ENCODE peak calls at places on chromosome 1, in ten cellular contexts. One of them, this sample, is unnamed.

GRCh38 chr1:56816264-56816663 is 2.9 kb downstream of the FYB2 start:
- DNase-seq in LHCN-M2: peak
- DNase-seq in activated T-helper 1 cell treated with anti-CD3 and anti-CD28 coated beads, Interleukin-12 subunit alpha, Interleukin-12 subunit beta, Interleukin-2, Interleukin-4 antibody, amounts not matched to agents 30 ng/mL and 10 ng/mL and 1 ng/mL, durations not matched to agents 14 hours and 24 hours and 36 hours: no peak
- DNase-seq in iPS-NIHi11: no peak
- DNase-seq in NCI-H2081: no peak
- DNase-seq in fibroblast of pulmonary artery: no peak
- DNase-seq in RWPE1: no peak
- DNase-seq in esophagus squamous epithelium: no peak
- DNase-seq in adrenal gland: no peak
- DNase-seq in NCI-H748 treated with DMSO at 0.1 percent for 48 hours: no peak
- DNase-seq in this sample: no peak

GRCh38 chr1:54464477-54465146 is 58.4 kb upstream of the SSBP3 start:
- DNase-seq in fibroblast of pulmonary artery: no peak
- DNase-seq in adrenal gland: peak
- DNase-seq in NCI-H2081: no peak
- DNase-seq in RWPE1: no peak
- DNase-seq in activated T-helper 1 cell treated with anti-CD3 and anti-CD28 coated beads, Interleukin-12 subunit alpha, Interleukin-12 subunit beta, Interleukin-2, Interleukin-4 antibody, amounts not matched to agents 30 ng/mL and 10 ng/mL and 1 ng/mL, durations not matched to agents 14 hours and 24 hours and 36 hours: no peak
- DNase-seq in esophagus squamous epithelium: no peak
- DNase-seq in LHCN-M2: no peak
- DNase-seq in NCI-H748 treated with DMSO at 0.1 percent for 48 hours: no peak
- DNase-seq in iPS-NIHi11: no peak
- DNase-seq in this sample: no peak

GRCh38 chr1:25063591-25064416 is 133.7 kb upstream of the RUNX3 start:
- DNase-seq in iPS-NIHi11: no peak
- DNase-seq in esophagus squamous epithelium: no peak
- DNase-seq in activated T-helper 1 cell treated with anti-CD3 and anti-CD28 coated beads, Interleukin-12 subunit alpha, Interleukin-12 subunit beta, Interleukin-2, Interleukin-4 antibody, amounts not matched to agents 30 ng/mL and 10 ng/mL and 1 ng/mL, durations not matched to agents 14 hours and 24 hours and 36 hours: no peak
- DNase-seq in NCI-H2081: no peak
- DNase-seq in LHCN-M2: peak
- DNase-seq in adrenal gland: no peak
- DNase-seq in RWPE1: peak
- DNase-seq in fibroblast of pulmonary artery: no peak
- DNase-seq in NCI-H748 treated with DMSO at 0.1 percent for 48 hours: no peak
- DNase-seq in this sample: no peak

GRCh38 chr1:178151831-178152230 is 57.9 kb downstream of the RASAL2 start:
- DNase-seq in iPS-NIHi11: no peak
- DNase-seq in activated T-helper 1 cell treated with anti-CD3 and anti-CD28 coated beads, Interleukin-12 subunit alpha, Interleukin-12 subunit beta, Interleukin-2, Interleukin-4 antibody, amounts not matched to agents 30 ng/mL and 10 ng/mL and 1 ng/mL, durations not matched to agents 14 hours and 24 hours and 36 hours: no peak
- DNase-seq in esophagus squamous epithelium: no peak
- DNase-seq in fibroblast of pulmonary artery: no peak
- DNase-seq in NCI-H2081: no peak
- DNase-seq in LHCN-M2: no peak
- DNase-seq in adrenal gland: no peak
- DNase-seq in RWPE1: no peak
- DNase-seq in NCI-H748 treated with DMSO at 0.1 percent for 48 hours: no peak
- DNase-seq in this sample: no peak

GRCh38 chr1:160634543-160635491 is 12.0 kb downstream of the SLAMF1 start:
- DNase-seq in esophagus squamous epithelium: no peak
- DNase-seq in adrenal gland: no peak
- DNase-seq in LHCN-M2: no peak
- DNase-seq in NCI-H2081: no peak
- DNase-seq in NCI-H748 treated with DMSO at 0.1 percent for 48 hours: no peak
- DNase-seq in iPS-NIHi11: no peak
- DNase-seq in activated T-helper 1 cell treated with anti-CD3 and anti-CD28 coated beads, Interleukin-12 subunit alpha, Interleukin-12 subunit beta, Interleukin-2, Interleukin-4 antibody, amounts not matched to agents 30 ng/mL and 10 ng/mL and 1 ng/mL, durations not matched to agents 14 hours and 24 hours and 36 hours: no peak
- DNase-seq in RWPE1: no peak
- DNase-seq in fibroblast of pulmonary artery: no peak
- DNase-seq in this sample: no peak

GRCh38 chr1:53519412-53519811 is 60.2 kb downstream of the DMRTB1 start:
- DNase-seq in LHCN-M2: no peak
- DNase-seq in fibroblast of pulmonary artery: no peak
- DNase-seq in iPS-NIHi11: peak
- DNase-seq in esophagus squamous epithelium: no peak
- DNase-seq in RWPE1: no peak
- DNase-seq in NCI-H2081: no peak
- DNase-seq in activated T-helper 1 cell treated with anti-CD3 and anti-CD28 coated beads, Interleukin-12 subunit alpha, Interleukin-12 subunit beta, Interleukin-2, Interleukin-4 antibody, amounts not matched to agents 30 ng/mL and 10 ng/mL and 1 ng/mL, durations not matched to agents 14 hours and 24 hours and 36 hours: no peak
- DNase-seq in NCI-H748 treated with DMSO at 0.1 percent for 48 hours: no peak
- DNase-seq in adrenal gland: no peak
- DNase-seq in this sample: no peak

GRCh38 chr1:81738902-81739301 is 61.8 kb upstream of the ADGRL2 start:
- DNase-seq in RWPE1: no peak
- DNase-seq in NCI-H748 treated with DMSO at 0.1 percent for 48 hours: no peak
- DNase-seq in activated T-helper 1 cell treated with anti-CD3 and anti-CD28 coated beads, Interleukin-12 subunit alpha, Interleukin-12 subunit beta, Interleukin-2, Interleukin-4 antibody, amounts not matched to agents 30 ng/mL and 10 ng/mL and 1 ng/mL, durations not matched to agents 14 hours and 24 hours and 36 hours: no peak
- DNase-seq in NCI-H2081: no peak
- DNase-seq in fibroblast of pulmonary artery: no peak
- DNase-seq in esophagus squamous epithelium: no peak
- DNase-seq in LHCN-M2: no peak
- DNase-seq in adrenal gland: no peak
- DNase-seq in iPS-NIHi11: no peak
- DNase-seq in this sample: no peak

GRCh38 chr1:228540161-228540917 is 53.2 kb downstream of the RNF187 start:
- DNase-seq in fibroblast of pulmonary artery: no peak
- DNase-seq in iPS-NIHi11: no peak
- DNase-seq in NCI-H2081: no peak
- DNase-seq in activated T-helper 1 cell treated with anti-CD3 and anti-CD28 coated beads, Interleukin-12 subunit alpha, Interleukin-12 subunit beta, Interleukin-2, Interleukin-4 antibody, amounts not matched to agents 30 ng/mL and 10 ng/mL and 1 ng/mL, durations not matched to agents 14 hours and 24 hours and 36 hours: no peak
- DNase-seq in esophagus squamous epithelium: no peak
- DNase-seq in adrenal gland: no peak
- DNase-seq in LHCN-M2: no peak
- DNase-seq in NCI-H748 treated with DMSO at 0.1 percent for 48 hours: no peak
- DNase-seq in RWPE1: no peak
- DNase-seq in this sample: no peak

GRCh38 chr1:174222166-174222949 is 63.0 kb downstream of the RABGAP1L start:
- DNase-seq in activated T-helper 1 cell treated with anti-CD3 and anti-CD28 coated beads, Interleukin-12 subunit alpha, Interleukin-12 subunit beta, Interleukin-2, Interleukin-4 antibody, amounts not matched to agents 30 ng/mL and 10 ng/mL and 1 ng/mL, durations not matched to agents 14 hours and 24 hours and 36 hours: no peak
- DNase-seq in iPS-NIHi11: no peak
- DNase-seq in RWPE1: peak
- DNase-seq in NCI-H2081: no peak
- DNase-seq in fibroblast of pulmonary artery: peak
- DNase-seq in NCI-H748 treated with DMSO at 0.1 percent for 48 hours: no peak
- DNase-seq in adrenal gland: no peak
- DNase-seq in LHCN-M2: peak
- DNase-seq in esophagus squamous epithelium: no peak
- DNase-seq in this sample: no peak

GRCh38 chr1:67559222-67559700 is 125.7 kb upstream of the GADD45A start:
- DNase-seq in LHCN-M2: peak
- DNase-seq in NCI-H748 treated with DMSO at 0.1 percent for 48 hours: no peak
- DNase-seq in adrenal gland: peak
- DNase-seq in RWPE1: no peak
- DNase-seq in fibroblast of pulmonary artery: peak
- DNase-seq in activated T-helper 1 cell treated with anti-CD3 and anti-CD28 coated beads, Interleukin-12 subunit alpha, Interleukin-12 subunit beta, Interleukin-2, Interleukin-4 antibody, amounts not matched to agents 30 ng/mL and 10 ng/mL and 1 ng/mL, durations not matched to agents 14 hours and 24 hours and 36 hours: no peak
- DNase-seq in NCI-H2081: no peak
- DNase-seq in esophagus squamous epithelium: no peak
- DNase-seq in iPS-NIHi11: peak
- DNase-seq in this sample: peak

GRCh38 chr1:204191481-204191880 is 4.8 kb downstream of the KISS1 start:
- DNase-seq in NCI-H748 treated with DMSO at 0.1 percent for 48 hours: no peak
- DNase-seq in esophagus squamous epithelium: no peak
- DNase-seq in RWPE1: no peak
- DNase-seq in NCI-H2081: peak
- DNase-seq in activated T-helper 1 cell treated with anti-CD3 and anti-CD28 coated beads, Interleukin-12 subunit alpha, Interleukin-12 subunit beta, Interleukin-2, Interleukin-4 antibody, amounts not matched to agents 30 ng/mL and 10 ng/mL and 1 ng/mL, durations not matched to agents 14 hours and 24 hours and 36 hours: no peak
- DNase-seq in fibroblast of pulmonary artery: no peak
- DNase-seq in iPS-NIHi11: no peak
- DNase-seq in adrenal gland: no peak
- DNase-seq in LHCN-M2: no peak
- DNase-seq in this sample: peak

GRCh38 chr1:226738421-226738994 is 574 bp downstream of the ITPKB start:
- DNase-seq in adrenal gland: no peak
- DNase-seq in LHCN-M2: peak
- DNase-seq in fibroblast of pulmonary artery: peak
- DNase-seq in RWPE1: peak
- DNase-seq in esophagus squamous epithelium: no peak
- DNase-seq in iPS-NIHi11: peak
- DNase-seq in NCI-H2081: peak
- DNase-seq in activated T-helper 1 cell treated with anti-CD3 and anti-CD28 coated beads, Interleukin-12 subunit alpha, Interleukin-12 subunit beta, Interleukin-2, Interleukin-4 antibody, amounts not matched to agents 30 ng/mL and 10 ng/mL and 1 ng/mL, durations not matched to agents 14 hours and 24 hours and 36 hours: no peak
- DNase-seq in NCI-H748 treated with DMSO at 0.1 percent for 48 hours: no peak
- DNase-seq in this sample: no peak

GRCh38 chr1:165117482-165117881 is 239.0 kb downstream of the LMX1A start:
- DNase-seq in adrenal gland: no peak
- DNase-seq in activated T-helper 1 cell treated with anti-CD3 and anti-CD28 coated beads, Interleukin-12 subunit alpha, Interleukin-12 subunit beta, Interleukin-2, Interleukin-4 antibody, amounts not matched to agents 30 ng/mL and 10 ng/mL and 1 ng/mL, durations not matched to agents 14 hours and 24 hours and 36 hours: no peak
- DNase-seq in RWPE1: no peak
- DNase-seq in NCI-H2081: no peak
- DNase-seq in fibroblast of pulmonary artery: no peak
- DNase-seq in iPS-NIHi11: peak
- DNase-seq in LHCN-M2: no peak
- DNase-seq in esophagus squamous epithelium: no peak
- DNase-seq in NCI-H748 treated with DMSO at 0.1 percent for 48 hours: no peak
- DNase-seq in this sample: no peak

GRCh38 chr1:27409669-27410068 is 17.2 kb downstream of the GPR3 start:
- DNase-seq in NCI-H748 treated with DMSO at 0.1 percent for 48 hours: no peak
- DNase-seq in LHCN-M2: no peak
- DNase-seq in activated T-helper 1 cell treated with anti-CD3 and anti-CD28 coated beads, Interleukin-12 subunit alpha, Interleukin-12 subunit beta, Interleukin-2, Interleukin-4 antibody, amounts not matched to agents 30 ng/mL and 10 ng/mL and 1 ng/mL, durations not matched to agents 14 hours and 24 hours and 36 hours: no peak
- DNase-seq in adrenal gland: no peak
- DNase-seq in esophagus squamous epithelium: no peak
- DNase-seq in NCI-H2081: no peak
- DNase-seq in RWPE1: no peak
- DNase-seq in iPS-NIHi11: no peak
- DNase-seq in fibroblast of pulmonary artery: no peak
- DNase-seq in this sample: no peak

GRCh38 chr1:8941906-8942305 is 3.8 kb upstream of the CA6 start:
- DNase-seq in NCI-H748 treated with DMSO at 0.1 percent for 48 hours: no peak
- DNase-seq in activated T-helper 1 cell treated with anti-CD3 and anti-CD28 coated beads, Interleukin-12 subunit alpha, Interleukin-12 subunit beta, Interleukin-2, Interleukin-4 antibody, amounts not matched to agents 30 ng/mL and 10 ng/mL and 1 ng/mL, durations not matched to agents 14 hours and 24 hours and 36 hours: no peak
- DNase-seq in adrenal gland: no peak
- DNase-seq in iPS-NIHi11: no peak
- DNase-seq in RWPE1: peak
- DNase-seq in LHCN-M2: peak
- DNase-seq in esophagus squamous epithelium: no peak
- DNase-seq in fibroblast of pulmonary artery: peak
- DNase-seq in NCI-H2081: no peak
- DNase-seq in this sample: peak

GRCh38 chr1:1899266-1899966 is 8.5 kb upstream of the GNB1 start:
- DNase-seq in fibroblast of pulmonary artery: no peak
- DNase-seq in activated T-helper 1 cell treated with anti-CD3 and anti-CD28 coated beads, Interleukin-12 subunit alpha, Interleukin-12 subunit beta, Interleukin-2, Interleukin-4 antibody, amounts not matched to agents 30 ng/mL and 10 ng/mL and 1 ng/mL, durations not matched to agents 14 hours and 24 hours and 36 hours: no peak
- DNase-seq in iPS-NIHi11: peak
- DNase-seq in NCI-H748 treated with DMSO at 0.1 percent for 48 hours: no peak
- DNase-seq in LHCN-M2: no peak
- DNase-seq in NCI-H2081: no peak
- DNase-seq in adrenal gland: peak
- DNase-seq in RWPE1: no peak
- DNase-seq in esophagus squamous epithelium: no peak
- DNase-seq in this sample: no peak

GRCh38 chr1:173043253-173043652 is 7.5 kb downstream of the TNFSF18 start:
- DNase-seq in NCI-H748 treated with DMSO at 0.1 percent for 48 hours: no peak
- DNase-seq in RWPE1: no peak
- DNase-seq in LHCN-M2: peak
- DNase-seq in NCI-H2081: no peak
- DNase-seq in fibroblast of pulmonary artery: peak
- DNase-seq in activated T-helper 1 cell treated with anti-CD3 and anti-CD28 coated beads, Interleukin-12 subunit alpha, Interleukin-12 subunit beta, Interleukin-2, Interleukin-4 antibody, amounts not matched to agents 30 ng/mL and 10 ng/mL and 1 ng/mL, durations not matched to agents 14 hours and 24 hours and 36 hours: no peak
- DNase-seq in iPS-NIHi11: no peak
- DNase-seq in esophagus squamous epithelium: no peak
- DNase-seq in adrenal gland: no peak
- DNase-seq in this sample: no peak